ENCODE peak calls at places on chromosomes 13 and 19, in four cellular contexts. U is H1, V is mesendoderm, S is trophoblast cell. Y is an unnamed sample. For H3K79me2, the result is how much of the 10 kb centered on the place peaks cover.

GRCh38 chr19:13060233-13060963 is 42.3 kb downstream of the LYL1 start:
- DNase-seq in S (no peak), U (no peak), V (no peak), Y (no peak)

GRCh38 chr13:60699636-60700035 is 302.6 kb downstream of the TDRD3 start:
- DNase-seq in V (no peak), U (no peak), S (no peak), Y (no peak)

GRCh38 chr19:16326401-16327130 is 1.9 kb downstream of the KLF2 start:
- DNase-seq in S (no peak), V (peak), U (no peak), Y (peak)

GRCh38 chr19:34676697-34677385 is at the start of gene SCGB2B2:
- DNase-seq in V (no peak), S (no peak), U (no peak), Y (peak)

GRCh38 chr19:49395581-49396407 is 7.7 kb downstream of the KASH5 start:
- DNase-seq in V (no peak), U (no peak), S (no peak), Y (no peak)

GRCh38 chr13:37651891-37652290 is 53.3 kb upstream of the POSTN start:
- DNase-seq in S (no peak), U (no peak), V (no peak), Y (no peak)

GRCh38 chr19:51691122-51692064 is 1.7 kb upstream of the SPACA6 start:
- DNase-seq in U (no peak), S (no peak), V (peak), Y (no peak)

GRCh38 chr13:31001647-31002046 is 69.2 kb downstream of the TEX26 start:
- DNase-seq in U (no peak), S (no peak), V (peak), Y (no peak)

GRCh38 chr13:102571075-102571474 is 25.7 kb upstream of the TPP2 start:
- DNase-seq in S (no peak), U (no peak), V (peak), Y (peak)

GRCh38 chr19:45446944-45447343 is 20.9 kb upstream of the FOSB start:
- DNase-seq in V (no peak), U (no peak), S (no peak), Y (no peak)

GRCh38 chr19:8366121-8366581 is 2.2 kb downstream of the ANGPTL4 start:
- DNase-seq in U (no peak), S (no peak), V (no peak), Y (no peak)

GRCh38 chr19:8367327-8368001 is 3.5 kb downstream of the ANGPTL4 start:
- DNase-seq in S (peak), V (peak), U (peak), Y (peak)

GRCh38 chr19:8363803-8364771 is at the start of gene ANGPTL4:
- DNase-seq in U (no peak), S (peak), V (peak), Y (peak)

GRCh38 chr19:8368136-8368535 is 4.2 kb downstream of the ANGPTL4 start:
- DNase-seq in U (no peak), S (peak), V (no peak), Y (no peak)

DNA sequence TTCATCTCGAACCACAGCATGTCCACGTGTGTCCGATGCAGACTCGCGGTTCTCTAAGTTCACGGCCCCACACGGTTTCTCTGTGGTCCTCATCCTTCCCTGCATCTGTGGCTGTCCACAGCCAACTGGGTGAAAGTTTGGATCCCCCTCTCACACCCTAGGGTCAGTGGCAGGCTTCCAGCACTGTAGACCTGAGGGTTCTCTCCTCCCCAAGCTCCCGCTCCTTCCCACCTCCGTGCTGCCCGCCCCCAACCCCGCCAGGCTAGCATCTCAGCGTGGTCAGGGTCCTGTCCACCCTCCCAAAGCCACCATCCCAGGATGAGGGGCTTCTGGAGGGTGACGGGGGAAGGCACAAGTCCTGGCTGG is 3.0 kb downstream of the ANGPTL4 start:
- DNase-seq in V (no peak), S (no peak), U (no peak), Y (no peak)
- H3K27ac ChIP-seq in V (no peak), S (peak), U (no peak), Y (no peak)

GRCh38 chr19:46727036-46727501 is 10.2 kb upstream of the PRKD2 start:
- DNase-seq in U (no peak), V (no peak), S (no peak), Y (no peak)

GRCh38 chr19:46728693-46729339 is 11.9 kb upstream of the PRKD2 start:
- DNase-seq in U (no peak), S (peak), V (peak), Y (peak)

GRCh38 chr19:46726551-46726950 is 9.6 kb upstream of the PRKD2 start:
- DNase-seq in S (no peak), U (no peak), V (no peak), Y (no peak)

GRCh38 chr19:46728208-46728607 is 11.3 kb upstream of the PRKD2 start:
- DNase-seq in U (no peak), S (no peak), V (no peak), Y (no peak)

DNA sequence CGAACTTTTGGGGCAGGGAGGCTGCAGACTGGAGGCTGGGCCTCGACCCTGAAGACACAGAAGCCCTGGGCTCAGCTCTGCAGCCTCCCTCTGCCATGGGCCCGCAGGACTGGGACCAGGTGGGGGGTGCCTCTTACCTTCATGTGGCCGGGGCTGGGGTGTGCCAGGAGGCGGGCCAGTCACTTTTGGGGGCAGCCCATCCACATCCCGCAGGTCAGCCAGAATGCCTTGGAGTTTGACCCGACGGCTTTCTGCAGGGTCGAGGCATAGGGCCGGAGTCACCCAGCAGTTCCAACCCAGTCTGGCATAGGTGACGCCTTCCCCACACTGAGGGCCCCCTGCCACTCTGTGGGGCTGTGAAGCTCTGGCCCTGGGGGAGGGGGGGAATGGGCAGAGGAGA is 10.8 kb upstream of the PRKD2 start:
- DNase-seq in S (no peak), U (no peak), V (no peak), Y (no peak)
- H3K79me2 ChIP-seq in S (under half), U (under half), V (under half), Y (under half)

DNA sequence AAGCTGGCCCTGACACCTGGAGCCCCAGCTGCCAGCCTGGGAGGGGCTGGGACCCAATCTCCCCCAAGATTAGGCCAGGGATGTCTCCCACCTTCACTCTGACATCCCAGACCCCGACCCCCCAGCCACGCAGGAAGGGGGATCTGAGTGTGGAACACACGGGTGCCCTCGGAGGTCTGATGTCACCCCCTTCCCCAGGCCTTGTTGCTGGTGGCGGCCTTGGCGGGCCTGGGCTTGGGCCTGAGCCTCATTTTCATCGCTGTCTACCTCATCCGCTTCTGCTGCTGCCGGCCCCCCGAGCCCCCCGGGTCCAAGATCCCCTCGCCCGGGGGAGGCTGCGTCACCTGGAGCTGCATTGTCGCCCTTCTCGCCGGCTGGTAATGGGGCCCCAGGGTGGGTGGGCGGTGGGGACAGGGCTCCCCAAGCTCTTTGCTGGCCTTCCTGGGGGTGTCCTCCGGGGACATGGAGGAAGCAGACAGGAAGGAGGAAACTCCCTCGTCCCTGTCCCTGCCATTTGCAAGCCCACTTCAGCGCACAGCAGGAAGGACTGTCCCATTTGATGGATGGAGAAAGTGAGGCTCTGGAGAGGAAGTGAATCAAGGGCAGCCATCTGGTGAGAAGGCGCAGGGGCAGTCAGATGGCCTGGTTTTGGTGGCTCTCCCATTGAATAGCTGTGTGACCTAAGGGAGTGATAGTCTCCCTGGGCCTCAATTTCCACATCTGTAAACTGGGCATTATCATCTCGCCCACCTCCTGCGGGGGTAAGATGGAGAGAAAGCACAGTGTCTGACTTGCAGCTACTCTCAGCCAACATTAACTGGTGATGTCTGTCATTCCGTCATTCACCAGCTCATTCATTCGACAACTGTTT is 3.9 kb downstream of the TTYH1 start:
- DNase-seq in V (no peak), S (no peak), U (no peak), Y (no peak)
- H4K8ac ChIP-seq in V (no peak), S (no peak), U (no peak), Y (no peak)

GRCh38 chr19:8373867-8374813 is 10.2 kb downstream of the ANGPTL4 start:
- DNase-seq in V (no peak), S (no peak), U (no peak), Y (no peak)
- H3K27ac ChIP-seq in V (no peak), S (no peak), U (no peak), Y (no peak)

DNA sequence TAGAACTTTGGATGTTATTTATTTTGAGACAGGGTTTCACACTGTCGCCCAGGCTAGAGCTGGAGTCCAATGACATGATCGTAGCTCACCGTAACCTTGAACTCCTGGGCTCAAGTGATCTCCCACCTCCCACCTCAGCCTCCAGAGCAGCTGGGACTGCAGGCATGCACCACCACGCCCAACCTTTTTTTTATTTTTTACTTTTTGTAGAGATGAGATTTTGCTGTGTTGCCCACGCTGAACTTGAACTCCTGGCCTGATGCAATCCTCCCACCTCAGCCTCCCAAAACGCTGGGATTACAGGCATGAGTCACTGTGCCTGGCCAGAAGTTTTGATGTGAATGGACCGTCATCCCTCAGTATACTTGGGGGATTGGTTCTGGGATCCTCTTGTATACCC is 13.7 kb downstream of the ANKRD27 start:
- DNase-seq in V (no peak), U (no peak), S (no peak), Y (no peak)
- H3K79me2 ChIP-seq in V (under half), U (under half), S (under half), Y (under half)

DNA sequence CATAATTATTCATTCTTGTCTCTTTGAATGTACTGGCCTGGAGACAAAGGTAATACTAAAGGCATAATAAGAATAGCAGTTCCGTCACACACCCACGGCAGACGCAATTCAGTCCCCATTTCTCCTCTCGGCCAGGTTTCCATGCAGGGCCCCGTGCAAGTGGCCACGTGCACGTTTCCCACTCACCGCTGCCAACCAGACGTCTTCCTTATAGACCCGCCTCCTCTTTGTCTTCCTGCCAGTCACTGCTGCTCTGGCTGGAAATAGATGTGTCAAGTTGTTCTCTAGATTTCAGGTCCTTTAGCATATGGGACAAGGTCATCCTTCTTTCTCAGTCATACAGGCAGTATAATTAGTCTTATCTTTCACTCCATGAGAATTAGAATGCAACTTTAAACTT is 204.3 kb downstream of the SUCLA2 start:
- DNase-seq in V (no peak), U (no peak), S (peak), Y (no peak)
- H4K8ac ChIP-seq in V (no peak), U (no peak), S (no peak), Y (no peak)

DNA sequence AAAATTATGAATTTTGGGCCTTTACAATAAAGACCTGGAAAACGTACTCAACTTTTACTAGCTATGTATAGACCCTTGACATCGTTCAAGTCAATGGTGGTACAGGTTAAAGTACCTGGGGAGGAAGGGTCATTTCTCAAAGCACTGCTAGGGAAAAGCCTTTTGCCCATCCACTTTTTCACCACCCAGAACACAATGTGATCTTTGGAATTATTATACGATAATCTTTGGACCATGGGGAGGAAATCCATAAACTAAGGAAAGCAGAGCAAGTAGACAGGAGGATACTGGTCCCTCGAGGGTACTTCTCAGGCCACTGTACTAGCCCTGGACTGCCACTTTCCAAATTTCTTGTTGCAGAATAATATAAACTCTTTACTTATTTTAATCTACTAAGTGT is 39.5 kb downstream of the UBL3 start:
- DNase-seq in U (no peak), V (no peak), S (no peak), Y (no peak)
- H3K27ac ChIP-seq in U (no peak), V (no peak), S (no peak), Y (no peak)

GRCh38 chr13:99263386-99263785 is 5.2 kb upstream of the GPR18 start:
- DNase-seq in U (no peak), S (no peak), V (no peak), Y (no peak)
- H3K79me2 ChIP-seq in U (under half), S (under half), V (under half), Y (under half)

GRCh38 chr13:114004416-114005205 is 30.7 kb upstream of the C13orf46 start:
- DNase-seq in U (no peak), S (no peak), V (no peak), Y (no peak)
- H4K8ac ChIP-seq in U (no peak), S (no peak), V (no peak), Y (no peak)

GRCh38 chr13:46171223-46171622 is 10.8 kb downstream of the LCP1 start:
- DNase-seq in S (no peak), U (no peak), V (no peak), Y (no peak)

GRCh38 chr13:46172531-46172991 is 9.4 kb downstream of the LCP1 start:
- DNase-seq in S (peak), U (no peak), V (peak), Y (no peak)

GRCh38 chr13:46170268-46170667 is 11.7 kb downstream of the LCP1 start:
- DNase-seq in V (no peak), U (peak), S (no peak), Y (peak)

GRCh38 chr13:46170687-46171086 is 11.3 kb downstream of the LCP1 start:
- DNase-seq in V (peak), S (no peak), U (no peak), Y (no peak)

GRCh38 chr13:46171739-46172138 is 10.2 kb downstream of the LCP1 start:
- DNase-seq in V (no peak), U (no peak), S (peak), Y (no peak)
- H3K27ac ChIP-seq in V (no peak), U (no peak), S (no peak), Y (no peak)